ENCODE peak calls at places on chromosomes 16 and 17, in nine cellular contexts. One of them, this sample, is unnamed.

GRCh38 chr17:73066148-73066884 is 26.2 kb downstream of the SLC39A11 start:
- DNase-seq in stimulated activated CD4-positive, alpha-beta T cell treated with anti-CD3 and anti-CD28 coated beads, Interleukin-15, amount 100 ng/mL, for 1 hour: no peak
- DNase-seq in OCI-M1: no peak
- DNase-seq in DND-41: no peak
- DNase-seq in tibial nerve: no peak
- DNase-seq in CD8-positive, alpha-beta memory T cell: no peak
- DNase-seq in Calu3: no peak
- DNase-seq in EH: no peak
- DNase-seq in HFF-Myc: no peak
- DNase-seq in this sample: no peak

GRCh38 chr17:57579245-57579644 is 165.9 kb downstream of the CCDC182 start:
- DNase-seq in stimulated activated CD4-positive, alpha-beta T cell treated with anti-CD3 and anti-CD28 coated beads, Interleukin-15, amount 100 ng/mL, for 1 hour: no peak
- DNase-seq in OCI-M1: no peak
- DNase-seq in DND-41: no peak
- DNase-seq in tibial nerve: no peak
- DNase-seq in CD8-positive, alpha-beta memory T cell: no peak
- DNase-seq in Calu3: no peak
- DNase-seq in EH: no peak
- DNase-seq in HFF-Myc: no peak
- DNase-seq in this sample: no peak

GRCh38 chr16:70473446-70474319 is 19.3 kb downstream of the FCSK start:
- DNase-seq in stimulated activated CD4-positive, alpha-beta T cell treated with anti-CD3 and anti-CD28 coated beads, Interleukin-15, amount 100 ng/mL, for 1 hour: no peak
- DNase-seq in OCI-M1: peak
- DNase-seq in DND-41: no peak
- DNase-seq in tibial nerve: no peak
- DNase-seq in CD8-positive, alpha-beta memory T cell: no peak
- DNase-seq in Calu3: no peak
- DNase-seq in EH: no peak
- DNase-seq in HFF-Myc: no peak
- DNase-seq in this sample: no peak

GRCh38 chr17:71396711-71397110 is 724.1 kb upstream of the SOX9 start:
- DNase-seq in stimulated activated CD4-positive, alpha-beta T cell treated with anti-CD3 and anti-CD28 coated beads, Interleukin-15, amount 100 ng/mL, for 1 hour: no peak
- DNase-seq in OCI-M1: no peak
- DNase-seq in DND-41: no peak
- DNase-seq in tibial nerve: no peak
- DNase-seq in CD8-positive, alpha-beta memory T cell: no peak
- DNase-seq in Calu3: no peak
- DNase-seq in EH: no peak
- DNase-seq in HFF-Myc: no peak
- DNase-seq in this sample: no peak

GRCh38 chr16:86025706-86026105 is 126.7 kb downstream of the IRF8 start:
- DNase-seq in stimulated activated CD4-positive, alpha-beta T cell treated with anti-CD3 and anti-CD28 coated beads, Interleukin-15, amount 100 ng/mL, for 1 hour: no peak
- DNase-seq in OCI-M1: no peak
- DNase-seq in DND-41: no peak
- DNase-seq in tibial nerve: no peak
- DNase-seq in CD8-positive, alpha-beta memory T cell: no peak
- DNase-seq in Calu3: no peak
- DNase-seq in EH: no peak
- DNase-seq in HFF-Myc: no peak
- DNase-seq in this sample: no peak

GRCh38 chr16:19137201-19137601 is 23.4 kb downstream of the ITPRIPL2 start:
- DNase-seq in stimulated activated CD4-positive, alpha-beta T cell treated with anti-CD3 and anti-CD28 coated beads, Interleukin-15, amount 100 ng/mL, for 1 hour: no peak
- DNase-seq in OCI-M1: no peak
- DNase-seq in DND-41: no peak
- DNase-seq in tibial nerve: no peak
- DNase-seq in CD8-positive, alpha-beta memory T cell: no peak
- DNase-seq in Calu3: no peak
- DNase-seq in EH: peak
- DNase-seq in HFF-Myc: no peak
- DNase-seq in this sample: no peak

GRCh38 chr17:75624714-75625345 is 8.4 kb upstream of the SMIM5 start:
- DNase-seq in stimulated activated CD4-positive, alpha-beta T cell treated with anti-CD3 and anti-CD28 coated beads, Interleukin-15, amount 100 ng/mL, for 1 hour: no peak
- DNase-seq in OCI-M1: no peak
- DNase-seq in DND-41: no peak
- DNase-seq in tibial nerve: no peak
- DNase-seq in CD8-positive, alpha-beta memory T cell: no peak
- DNase-seq in Calu3: no peak
- DNase-seq in EH: no peak
- DNase-seq in HFF-Myc: no peak
- DNase-seq in this sample: no peak

GRCh38 chr17:69047368-69048263 is 13.1 kb downstream of the ABCA9 start:
- DNase-seq in stimulated activated CD4-positive, alpha-beta T cell treated with anti-CD3 and anti-CD28 coated beads, Interleukin-15, amount 100 ng/mL, for 1 hour: no peak
- DNase-seq in OCI-M1: peak
- DNase-seq in DND-41: no peak
- DNase-seq in tibial nerve: peak
- DNase-seq in CD8-positive, alpha-beta memory T cell: no peak
- DNase-seq in Calu3: peak
- DNase-seq in EH: peak
- DNase-seq in HFF-Myc: no peak
- DNase-seq in this sample: peak

GRCh38 chr17:18070861-18071340 is 16.8 kb upstream of the DRG2 start:
- DNase-seq in stimulated activated CD4-positive, alpha-beta T cell treated with anti-CD3 and anti-CD28 coated beads, Interleukin-15, amount 100 ng/mL, for 1 hour: no peak
- DNase-seq in OCI-M1: peak
- DNase-seq in DND-41: no peak
- DNase-seq in tibial nerve: no peak
- DNase-seq in CD8-positive, alpha-beta memory T cell: no peak
- DNase-seq in Calu3: no peak
- DNase-seq in EH: peak
- DNase-seq in HFF-Myc: no peak
- DNase-seq in this sample: no peak

This sample was measured in mucosa of gallbladder.